ENCODE peak calls at places on chromosomes 5 and 9, in six cellular contexts. U is psoas muscle, Z is AG04450, N is osteocyte, Q is fibroblast of lung, S is spleen. R is an unnamed sample.

GRCh38 chr5:20087299-20087698 is 99.3 kb upstream of the CDH18 start:
- DNase-seq in U (no peak), Z (no peak), S (no peak), Q (no peak), N (no peak), R (no peak)

GRCh38 chr9:128503870-128504269 is 649 bp upstream of the GLE1 start:
- DNase-seq in Q (peak), S (peak), Z (no peak), N (no peak), U (no peak), R (peak)

GRCh38 chr5:32074401-32074800 is 99.7 kb downstream of the GOLPH3 start:
- DNase-seq in U (no peak), Q (no peak), Z (no peak), S (no peak), N (no peak), R (no peak)

GRCh38 chr9:38622083-38622674 is 1.8 kb upstream of the ANKRD18A start:
- DNase-seq in N (no peak), S (peak), Q (no peak), U (peak), Z (no peak), R (no peak)

GRCh38 chr5:31078931-31079330 is 114.6 kb upstream of the CDH6 start:
- DNase-seq in U (no peak), Q (no peak), S (no peak), Z (no peak), N (no peak), R (no peak)

GRCh38 chr9:130934702-130935659 is 4.1 kb downstream of the FIBCD1 start:
- DNase-seq in S (no peak), U (no peak), Q (no peak), N (no peak), Z (no peak), R (no peak)

GRCh38 chr5:39158127-39158593 is 61.2 kb downstream of the FYB1 start:
- DNase-seq in S (no peak), N (no peak), U (no peak), Q (peak), Z (no peak), R (no peak)

GRCh38 chr9:68802525-68803015 is 97.5 kb downstream of the PIP5K1B start:
- DNase-seq in S (no peak), Z (no peak), U (no peak), Q (no peak), N (no peak), R (peak)

GRCh38 chr5:167895899-167896659 is 395.4 kb upstream of the WWC1 start:
- DNase-seq in S (no peak), N (peak), Z (no peak), Q (peak), U (no peak), R (no peak)

GRCh38 chr9:30978000-30978399 is 1406.4 kb upstream of the ACO1 start:
- DNase-seq in S (no peak), U (no peak), N (no peak), Z (no peak), Q (no peak), R (no peak)

GRCh38 chr9:12880406-12881016 is 105.7 kb downstream of the LURAP1L start:
- DNase-seq in N (no peak), U (no peak), S (no peak), Z (peak), Q (no peak), R (no peak)

GRCh38 chr5:5316333-5316732 is 106.1 kb upstream of the ICE1 start:
- DNase-seq in Q (peak), S (no peak), Z (no peak), U (no peak), N (no peak), R (no peak)

GRCh38 chr5:99763021-99763814 is 772.0 kb upstream of the FAM174A start:
- DNase-seq in U (peak), Q (no peak), N (no peak), S (peak), Z (no peak), R (no peak)

DNA sequence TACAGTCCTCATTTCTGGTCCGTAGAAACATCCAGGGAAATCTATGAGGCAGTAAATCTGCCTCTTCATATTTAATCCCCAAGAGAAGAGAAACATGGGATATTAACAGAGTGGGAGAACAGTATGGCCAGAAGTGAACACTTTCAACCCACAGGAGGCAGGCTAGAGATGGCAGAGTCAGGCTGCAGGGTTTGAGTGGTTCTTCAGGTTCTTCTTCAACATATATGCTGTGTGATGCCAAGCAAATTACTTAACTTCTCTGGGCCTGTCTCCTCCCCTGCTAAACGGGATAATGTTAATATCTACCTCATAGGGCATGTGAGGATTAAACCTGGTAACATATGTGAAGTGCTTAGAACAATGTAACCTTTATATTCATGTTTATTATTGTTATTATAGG is 321.8 kb downstream of the PSAT1 start:
- DNase-seq in U (no peak), Q (no peak), S (no peak), Z (no peak), N (no peak), R (no peak)
- TF ChIP-seq CTCF in U (no peak), Q (no peak), S (no peak), Z (peak), N (peak), R (no peak)

DNA sequence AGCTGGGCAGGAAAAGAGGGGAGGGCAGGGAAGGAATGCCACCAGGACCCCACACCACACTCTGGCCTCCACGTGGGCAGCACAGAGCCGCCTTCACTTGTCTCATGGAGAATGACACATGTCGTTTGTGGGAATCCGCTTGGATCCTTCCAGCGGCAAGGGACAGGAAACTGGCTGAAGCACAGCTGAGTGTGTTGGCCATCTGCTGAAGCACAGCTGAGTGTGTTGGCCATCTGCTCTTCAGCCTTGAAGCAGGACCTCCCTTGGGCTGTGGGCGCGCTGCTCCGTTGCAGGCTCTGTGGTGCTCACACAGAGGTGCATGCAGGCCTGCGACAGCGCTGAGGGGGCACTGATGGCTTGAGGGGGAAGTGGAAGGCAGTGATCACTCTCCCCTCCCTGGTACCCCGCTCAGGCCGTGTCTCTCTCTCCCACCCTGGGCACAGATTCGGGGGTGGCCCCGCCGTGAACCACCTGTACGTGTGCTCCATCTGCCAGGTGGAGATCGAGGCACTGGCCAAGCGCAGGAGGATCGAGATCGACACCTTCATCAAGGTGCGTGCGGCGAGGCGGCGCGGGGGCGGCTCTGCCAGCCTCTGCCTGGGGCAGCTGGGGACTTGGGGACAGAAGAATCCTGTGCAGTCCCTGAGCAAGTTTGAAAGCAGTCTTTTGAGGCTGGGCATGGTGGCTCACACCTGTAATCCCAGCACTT is 40.6 kb downstream of the USP20 start:
- DNase-seq in U (peak), N (no peak), Z (no peak), S (no peak), Q (no peak), R (no peak)
- TF ChIP-seq CTCF in U (no peak), N (no peak), Z (no peak), S (no peak), Q (no peak), R (no peak)

GRCh38 chr5:137890850-137891249 is 1.6 kb downstream of the PKD2L2 start:
- DNase-seq in Q (no peak), S (no peak), Z (no peak), N (no peak), U (no peak), R (no peak)

GRCh38 chr5:137894586-137894985 is 5.3 kb downstream of the PKD2L2 start:
- DNase-seq in U (no peak), Q (no peak), N (no peak), Z (no peak), S (no peak), R (no peak)

GRCh38 chr5:137888875-137889759 is at the start of gene PKD2L2:
- DNase-seq in Q (peak), U (peak), N (peak), S (peak), Z (peak), R (peak)

GRCh38 chr5:137888489-137888874 is 775 bp upstream of the PKD2L2 start:
- DNase-seq in N (no peak), Z (no peak), S (no peak), U (no peak), Q (peak), R (no peak)

DNA sequence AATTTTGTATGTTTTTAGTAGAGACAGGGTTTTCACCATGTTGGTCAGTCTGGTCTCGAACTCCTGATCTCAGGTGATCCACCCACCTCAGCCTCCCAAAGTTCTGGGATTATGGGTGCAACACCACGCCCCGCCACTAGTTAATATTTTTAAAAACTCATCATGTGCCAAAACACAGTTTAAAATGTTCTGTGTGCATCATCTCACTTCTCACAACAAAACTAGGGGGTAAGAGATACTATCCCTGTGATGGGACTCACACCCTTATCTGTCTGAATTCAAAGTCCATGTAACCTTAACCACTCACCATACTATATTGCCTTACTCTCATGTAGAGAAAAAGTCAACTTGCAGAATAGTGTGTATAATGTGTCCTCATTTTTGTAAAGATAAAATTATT is 2.6 kb downstream of the PKD2L2 start:
- DNase-seq in S (no peak), Q (no peak), Z (no peak), N (no peak), U (no peak), R (no peak)
- TF ChIP-seq CTCF in S (no peak), Q (no peak), Z (no peak), N (peak), U (peak), R (no peak)

GRCh38 chr5:139482050-139482889 is at the start of gene STING1:
- DNase-seq in Q (peak), S (peak), U (peak), Z (peak), N (peak), R (peak)
- TF ChIP-seq CTCF in Q (peak), S (no peak), U (no peak), Z (no peak), N (no peak), R (no peak)

DNA sequence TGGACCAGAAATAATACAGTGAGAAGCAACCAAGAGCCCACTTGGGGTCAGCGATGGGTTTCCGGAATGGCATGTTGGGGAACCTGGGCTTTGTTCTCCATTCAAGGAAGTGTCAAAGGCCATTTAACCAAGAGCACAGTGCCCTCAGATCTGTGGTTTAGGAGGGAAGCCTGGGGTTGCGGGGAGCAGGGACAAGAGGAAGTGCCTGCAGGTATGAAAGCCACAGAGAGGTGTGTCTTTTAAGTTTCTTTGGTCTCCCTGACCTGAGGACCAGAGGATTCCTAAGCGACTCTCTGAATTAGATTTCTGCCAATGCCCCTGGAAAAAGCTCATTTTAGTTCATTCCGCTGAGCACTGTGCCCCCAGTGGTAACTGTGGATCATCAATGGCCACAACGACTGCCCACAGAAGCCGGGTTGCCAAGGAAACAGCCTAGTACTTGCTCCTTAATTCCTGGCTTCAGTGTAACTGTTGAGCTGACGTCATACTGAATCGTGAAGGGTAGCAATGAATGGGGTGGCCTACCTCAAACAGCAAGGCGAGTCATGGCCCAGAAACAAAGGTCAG is 107.3 kb upstream of the SPIN1 start:
- DNase-seq in N (no peak), U (no peak), S (no peak), Q (peak), Z (no peak), R (no peak)
- TF ChIP-seq CTCF in N (no peak), U (no peak), S (no peak), Q (no peak), Z (no peak), R (no peak)

DNA sequence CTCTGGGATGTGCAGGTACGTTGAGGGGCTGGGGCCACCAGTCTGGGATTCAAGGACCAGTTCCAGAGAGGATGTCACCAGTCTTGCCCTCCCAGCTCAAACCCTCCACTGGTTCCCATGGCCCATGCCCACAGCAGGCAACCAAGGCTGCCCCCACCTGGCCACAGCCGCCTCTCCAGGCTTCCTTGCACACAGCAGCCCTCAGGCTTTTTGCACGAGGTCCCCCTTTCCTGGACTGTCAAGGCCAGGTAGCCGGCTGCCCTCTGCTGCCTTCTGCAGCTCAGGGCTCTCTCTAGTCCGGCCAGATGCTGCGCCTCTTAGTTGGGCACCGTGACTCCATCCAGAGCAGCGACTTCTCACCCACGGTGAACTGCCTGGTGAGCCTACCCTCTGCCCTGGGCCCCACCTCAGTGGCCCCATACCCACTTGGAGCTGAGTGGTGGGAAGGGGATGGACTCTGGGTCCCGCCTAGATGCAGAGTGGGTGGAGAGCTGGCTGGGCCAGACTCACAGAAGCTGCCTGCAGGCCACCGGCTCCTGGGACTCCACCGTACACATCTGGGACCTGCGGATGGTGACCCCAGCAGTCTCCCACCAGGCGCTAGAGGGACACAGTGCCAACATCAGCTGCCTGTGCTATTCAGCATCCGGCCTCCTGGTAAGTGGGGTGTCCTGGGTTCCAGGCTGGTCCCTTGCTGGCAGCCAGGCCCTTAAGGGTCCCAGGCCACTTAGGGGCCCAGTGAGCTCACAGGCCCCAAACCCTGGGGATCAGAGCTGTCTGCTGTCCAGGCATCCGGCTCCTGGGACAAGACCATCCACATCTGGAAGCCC is 2.9 kb downstream of the WDR38 start:
- DNase-seq in S (peak), Q (peak), U (no peak), N (no peak), Z (no peak), R (no peak)
- TF ChIP-seq CTCF in S (no peak), Q (no peak), U (no peak), N (peak), Z (peak), R (peak)

GRCh38 chr5:128300181-128300580 is 216.6 kb downstream of the SLC12A2 start:
- DNase-seq in Q (peak), S (no peak), Z (no peak), N (no peak), U (no peak), R (no peak)

GRCh38 chr5:128304121-128304520 is 220.6 kb downstream of the SLC12A2 start:
- DNase-seq in N (no peak), Q (peak), Z (no peak), U (no peak), S (no peak), R (no peak)

GRCh38 chr5:128303593-128303992 is 220.0 kb downstream of the SLC12A2 start:
- DNase-seq in S (no peak), U (no peak), Q (peak), N (no peak), Z (no peak), R (no peak)

GRCh38 chr5:128305341-128305740 is 221.8 kb downstream of the SLC12A2 start:
- DNase-seq in N (no peak), S (no peak), U (no peak), Z (no peak), Q (peak), R (no peak)

GRCh38 chr5:128304791-128305190 is 221.2 kb downstream of the SLC12A2 start:
- DNase-seq in Z (no peak), N (no peak), S (no peak), U (no peak), Q (peak), R (no peak)
- TF ChIP-seq CTCF in Z (no peak), N (no peak), S (no peak), U (no peak), Q (no peak), R (no peak)

GRCh38 chr5:96377597-96377996 is 55.5 kb downstream of the PCSK1 start:
- DNase-seq in Q (no peak), N (no peak), U (no peak), S (no peak), Z (no peak), R (no peak)

GRCh38 chr5:96384353-96384752 is 48.7 kb downstream of the PCSK1 start:
- DNase-seq in Q (peak), U (peak), S (no peak), N (no peak), Z (no peak), R (no peak)

GRCh38 chr5:96377167-96377566 is 55.9 kb downstream of the PCSK1 start:
- DNase-seq in U (no peak), Q (peak), N (no peak), Z (no peak), S (no peak), R (no peak)

GRCh38 chr5:96379862-96380261 is 53.2 kb downstream of the PCSK1 start:
- DNase-seq in U (no peak), Q (no peak), Z (no peak), S (no peak), N (no peak), R (no peak)

DNA sequence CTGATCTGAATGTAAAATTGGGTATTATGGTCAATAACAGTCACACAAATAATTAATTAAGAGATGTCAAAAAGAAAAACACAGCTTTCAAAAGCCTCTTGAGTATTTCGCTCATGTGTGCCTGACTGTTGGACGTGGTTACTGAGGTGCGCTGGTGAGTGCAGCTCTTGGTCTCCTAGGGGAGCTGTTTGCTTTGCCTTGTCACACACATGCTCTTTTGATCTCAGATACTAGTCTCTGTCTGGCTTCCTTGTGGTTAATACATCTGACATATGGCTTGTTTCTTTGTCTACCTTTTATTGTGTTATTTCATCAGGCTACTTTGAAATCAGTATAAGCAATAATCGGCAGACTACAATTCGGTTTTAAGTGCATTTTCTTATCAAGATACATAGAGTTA is 51.5 kb downstream of the PCSK1 start:
- DNase-seq in Z (no peak), U (no peak), N (no peak), S (no peak), Q (no peak), R (no peak)
- TF ChIP-seq CTCF in Z (no peak), U (no peak), N (no peak), S (no peak), Q (no peak), R (peak)

R was measured in GM13977.